ENCODE peak calls at places on chromosomes 11 and 22, in seven cellular contexts. M is hepatocyte, W is brain microvascular endothelial cell, Q is HTR-8/SVneo, R is HFFc6, K is NCI-H1092 treated with DMSO at 0.1 percent for 48 hours, L is GDM1. Y is an unnamed sample.
A peak's percentile ranks its signal among the peaks of the same experiment; 100 is the strongest.

GRCh38 chr11:123325535-123325934 is 104.5 kb upstream of the GRAMD1B start:
- DNase-seq in W (no peak), L (no peak), Q (no peak), M (no peak), K (no peak), R (no peak), Y (no peak)

GRCh38 chr11:118842369-118842768 is 41.3 kb upstream of the CXCR5 start:
- DNase-seq in R (peak; percentile 18), L (no peak), Q (no peak), W (no peak), K (no peak), M (no peak), Y (no peak)

GRCh38 chr11:69703711-69704507 is at the start of gene FGF19:
- DNase-seq in K (no peak), Q (peak; percentile 28), M (peak; percentile 56), W (no peak), L (no peak), R (no peak), Y (no peak)

GRCh38 chr11:10654211-10655150 is 39.1 kb downstream of the IRAG1 start:
- DNase-seq in M (peak; percentile 68), L (peak; percentile 40), W (no peak), R (peak; percentile 59), Q (peak; percentile 50), K (peak; percentile 57), Y (peak; percentile 50)

GRCh38 chr11:77705877-77706579 is 68.4 kb upstream of the CLNS1A start:
- DNase-seq in M (no peak), L (no peak), W (no peak), R (no peak), Q (no peak), K (no peak), Y (no peak)

GRCh38 chr11:87306260-87306861 is 268.6 kb downstream of the TMEM135 start:
- DNase-seq in Q (no peak), K (no peak), L (no peak), M (no peak), W (no peak), R (no peak), Y (no peak)

GRCh38 chr22:28141614-28142013 is 222.6 kb upstream of the PITPNB start:
- DNase-seq in K (no peak), M (no peak), W (peak; percentile 50), R (peak; percentile 63), L (no peak), Q (no peak), Y (no peak)

GRCh38 chr11:47995318-47995717 is 15.0 kb downstream of the PTPRJ start:
- DNase-seq in R (no peak), K (no peak), M (peak; percentile 43), W (no peak), Q (no peak), L (no peak), Y (no peak)

GRCh38 chr22:50530280-50530856 is 556 bp upstream of the TYMP start:
- DNase-seq in R (no peak), Q (no peak), M (peak; percentile 84), W (peak; percentile 49), K (no peak), L (no peak), Y (no peak)

GRCh38 chr11:130001491-130002351 is 914 bp downstream of the PRDM10 start:
- DNase-seq in M (peak; percentile 63), Q (no peak), K (peak; percentile 38), W (peak; percentile 12), L (no peak), R (peak; percentile 14), Y (peak; percentile 51)

GRCh38 chr11:16917941-16918340 is 96.3 kb downstream of the PLEKHA7 start:
- DNase-seq in Q (no peak), K (no peak), M (no peak), W (peak; percentile 22), R (no peak), L (no peak), Y (no peak)

GRCh38 chr22:29867260-29867659 is 15.7 kb upstream of the MTMR3 start:
- DNase-seq in M (no peak), L (no peak), Q (no peak), K (no peak), R (no peak), W (no peak), Y (no peak)

GRCh38 chr11:69089258-69089657 is 40.5 kb downstream of the TPCN2 start:
- DNase-seq in Q (no peak), R (peak; percentile 81), M (no peak), K (no peak), L (no peak), W (peak; percentile 75), Y (no peak)

GRCh38 chr11:8219257-8220021 is 44.2 kb downstream of the LMO1 start:
- DNase-seq in R (peak; percentile 37), M (peak; percentile 72), K (peak; percentile 31), W (peak; percentile 63), Q (peak; percentile 65), L (no peak), Y (peak; percentile 72)

GRCh38 chr11:65468874-65469333 is 29.9 kb upstream of the MALAT1 start:
- DNase-seq in L (peak; percentile 52), K (peak; percentile 60), Q (no peak), W (no peak), R (no peak), M (peak; percentile 91), Y (peak; percentile 66)

GRCh38 chr22:35805466-35805865 is 87.8 kb downstream of the APOL5 start:
- DNase-seq in W (no peak), Q (no peak), L (no peak), K (no peak), M (no peak), R (no peak), Y (no peak)

GRCh38 chr22:37529652-37530345 is 10.6 kb upstream of the CARD10 start:
- DNase-seq in W (no peak), M (no peak), K (peak; percentile 37), R (no peak), Q (no peak), L (peak; percentile 50), Y (no peak)

GRCh38 chr11:79236541-79236971 is 204.3 kb downstream of the TENM4 start:
- DNase-seq in M (no peak), K (no peak), W (peak; percentile 84), Q (no peak), R (peak; percentile 91), L (no peak), Y (no peak)

GRCh38 chr11:24513837-24514594 is 17.2 kb downstream of the LUZP2 start:
- DNase-seq in W (no peak), M (no peak), L (no peak), K (no peak), Q (no peak), R (no peak), Y (no peak)

GRCh38 chr11:27055065-27055682 is 14.6 kb downstream of the BBOX1 start:
- DNase-seq in Q (no peak), M (peak; percentile 79), W (peak; percentile 83), R (no peak), K (no peak), L (no peak), Y (no peak)

GRCh38 chr11:27347949-27348879 is 14.8 kb downstream of the CCDC34 start:
- DNase-seq in W (no peak), Q (no peak), L (no peak), M (no peak), R (no peak), K (peak; percentile 94), Y (no peak)

GRCh38 chr11:11668781-11669180 is 47.0 kb upstream of the GALNT18 start:
- DNase-seq in M (no peak), R (no peak), W (no peak), Q (no peak), K (no peak), L (no peak), Y (peak; percentile 73)

GRCh38 chr22:26884921-26885320 is 227.5 kb downstream of the MIAT start:
- DNase-seq in Q (no peak), K (no peak), M (no peak), L (no peak), W (no peak), R (no peak), Y (no peak)

GRCh38 chr11:19995131-19995530 is 165.1 kb downstream of the DBX1 start:
- DNase-seq in L (no peak), K (no peak), R (peak; percentile 81), W (peak; percentile 86), M (peak; percentile 78), Q (peak; percentile 82), Y (no peak)

GRCh38 chr11:110526323-110526722 is 96.6 kb downstream of the FDX1 start:
- DNase-seq in M (no peak), Q (no peak), R (no peak), K (peak; percentile 84), W (no peak), L (no peak), Y (no peak)

GRCh38 chr11:130604606-130605005 is 156.2 kb downstream of the ADAMTS15 start:
- DNase-seq in L (no peak), W (no peak), Q (no peak), R (no peak), K (no peak), M (no peak), Y (no peak)

Y was measured in G401.